ENCODE peak calls at places on chromosomes 4 and X, in six cellular contexts. P, Y, F, C, Q and B are unnamed samples.

GRCh38 chr4:183984561-183984960 is 79.5 kb downstream of the STOX2 start:
- DNase-seq in Y (no peak), F (no peak), Q (no peak), P (no peak), C (no peak), B (no peak)

GRCh38 chr4:166174717-166175510 is 301.9 kb downstream of the TLL1 start:
- DNase-seq in P (no peak), Q (peak; percentile 42), C (no peak), F (no peak), Y (no peak), B (no peak)

GRCh38 chr4:187019896-187020295 is 296.2 kb upstream of the FAT1 start:
- DNase-seq in C (peak; percentile 49), F (no peak), Q (no peak), Y (peak; percentile 36), P (no peak), B (no peak)

GRCh38 chrX:45070116-45071007 is 130.3 kb downstream of the DIPK2B start:
- DNase-seq in P (peak; percentile 58), Q (peak; percentile 42), F (no peak), C (no peak), Y (no peak), B (peak; percentile 67)

GRCh38 chrX:131650637-131651410 is 107.0 kb downstream of the OR13H1 start:
- DNase-seq in P (no peak), Y (no peak), F (no peak), C (no peak), Q (no peak), B (no peak)

GRCh38 chr4:149589826-149590225 is 225.8 kb downstream of the IQCM start:
- DNase-seq in Q (no peak), C (no peak), Y (no peak), F (no peak), P (no peak), B (no peak)

GRCh38 chrX:39832211-39832610 is 265.5 kb downstream of the BCOR start:
- DNase-seq in Y (no peak), P (no peak), C (no peak), F (no peak), Q (no peak), B (no peak)

GRCh38 chr4:120994521-120994920 is 72.0 kb upstream of the PRDM5 start:
- DNase-seq in P (no peak), Y (no peak), F (no peak), C (no peak), Q (no peak), B (no peak)

GRCh38 chr4:98232202-98232601 is 29.0 kb upstream of the RAP1GDS1 start:
- DNase-seq in Y (no peak), Q (peak; percentile 38), C (no peak), P (no peak), F (no peak), B (peak; percentile 30)

GRCh38 chr4:78218260-78218659 is 161.1 kb downstream of the FRAS1 start:
- DNase-seq in P (no peak), C (no peak), Y (no peak), Q (no peak), F (no peak), B (no peak)

GRCh38 chrX:135505356-135505755 is 15.1 kb upstream of the INTS6L start:
- DNase-seq in Q (no peak), C (no peak), P (no peak), Y (no peak), F (no peak), B (peak; percentile 21)

GRCh38 chrX:128975716-128976115 is 547.6 kb downstream of the SMARCA1 start:
- DNase-seq in Q (peak; percentile 0), F (peak; percentile 51), P (peak; percentile 45), C (peak; percentile 83), Y (peak; percentile 80), B (no peak)

GRCh38 chr4:3820806-3821579 is 54.8 kb downstream of the ADRA2C start:
- DNase-seq in P (no peak), Y (no peak), F (no peak), C (no peak), Q (no peak), B (no peak)

GRCh38 chr4:169142390-169142789 is 128.4 kb downstream of the SH3RF1 start:
- DNase-seq in F (no peak), Y (no peak), P (no peak), Q (no peak), C (no peak), B (peak; percentile 53)

GRCh38 chr4:53622739-53623151 is 31.5 kb upstream of the LNX1 start:
- DNase-seq in C (no peak), Y (no peak), Q (peak; percentile 87), P (peak; percentile 95), F (no peak), B (peak; percentile 89)

GRCh38 chrX:107470971-107471370 is 21.5 kb downstream of the FRMPD3 start:
- DNase-seq in Q (no peak), C (no peak), P (no peak), F (no peak), Y (peak; percentile 60), B (no peak)

GRCh38 chr4:145168578-145169187 is 11.7 kb downstream of the OTUD4 start:
- DNase-seq in C (no peak), P (no peak), Q (no peak), F (no peak), Y (no peak), B (no peak)
- H3K14ac ChIP-seq in C (no peak overlapping the region), P (no peak overlapping the region), Q (no peak overlapping the region), F (no peak overlapping the region), Y (no peak overlapping the region), B (no peak overlapping the region)

DNA sequence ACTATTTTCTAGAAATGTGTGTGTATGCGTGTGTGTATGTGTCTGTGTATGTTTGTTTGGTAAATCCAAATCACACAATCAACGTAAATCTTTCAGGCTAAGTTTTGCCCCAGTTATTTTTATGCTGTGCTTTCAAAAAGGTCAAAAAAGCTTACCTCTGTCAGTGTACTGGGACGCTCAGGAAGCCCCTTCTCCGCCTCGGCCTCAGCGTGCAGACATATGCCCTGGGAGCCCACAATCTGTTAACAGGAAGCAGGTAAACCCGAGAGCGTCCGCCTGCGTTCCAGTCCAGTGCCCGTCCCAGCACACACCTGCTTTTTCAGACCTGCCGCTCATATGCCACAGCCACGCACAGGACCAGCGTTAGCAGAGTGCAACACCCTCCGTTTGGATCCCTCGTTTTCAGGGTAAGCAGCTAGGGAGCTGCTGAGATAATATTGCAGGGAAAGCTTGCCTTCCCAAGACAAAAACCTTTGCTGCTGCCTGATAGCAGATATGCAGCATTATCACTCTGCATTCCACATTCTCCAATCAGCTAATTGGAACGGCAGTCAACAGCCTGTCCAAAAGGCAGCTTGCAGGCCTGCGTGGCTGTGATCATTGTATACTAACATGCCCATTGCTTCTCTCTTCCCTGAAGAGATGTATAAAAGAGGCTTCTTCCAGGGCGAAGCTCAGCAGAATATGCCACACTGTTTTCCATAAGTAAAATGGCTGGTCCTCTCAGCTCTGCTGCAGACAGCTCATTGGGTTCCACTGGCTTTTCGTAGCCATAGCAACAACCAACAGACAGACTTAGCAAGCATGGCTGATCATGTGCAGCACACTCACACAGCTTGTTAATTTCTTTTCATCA is at the start of gene SORBS2:
- DNase-seq in C (no peak), Q (peak; percentile 41), F (no peak), Y (no peak), P (peak; percentile 15), B (peak; percentile 25)
- H3K14ac ChIP-seq in C (no peak within 1 kb of the TSS), Q (no peak within 1 kb of the TSS), F (no peak within 1 kb of the TSS), Y (peak within 1 kb of the TSS; percentile 52), P (no peak within 1 kb of the TSS), B (no peak within 1 kb of the TSS)

GRCh38 chrX:7448123-7448522 is 300.2 kb upstream of the PUDP start:
- DNase-seq in P (no peak), F (no peak), Q (no peak), C (no peak), Y (no peak), B (no peak)
- H3K14ac ChIP-seq in P (no peak overlapping the region), F (no peak overlapping the region), Q (no peak overlapping the region), C (no peak overlapping the region), Y (no peak overlapping the region), B (no peak overlapping the region)

GRCh38 chrX:64427281-64427680 is 32.0 kb upstream of the MTMR8 start:
- DNase-seq in Q (no peak), C (no peak), P (no peak), F (no peak), Y (no peak), B (no peak)

GRCh38 chrX:64427787-64428186 is 32.5 kb upstream of the MTMR8 start:
- DNase-seq in Q (no peak), Y (no peak), P (no peak), F (no peak), C (no peak), B (no peak)

DNA sequence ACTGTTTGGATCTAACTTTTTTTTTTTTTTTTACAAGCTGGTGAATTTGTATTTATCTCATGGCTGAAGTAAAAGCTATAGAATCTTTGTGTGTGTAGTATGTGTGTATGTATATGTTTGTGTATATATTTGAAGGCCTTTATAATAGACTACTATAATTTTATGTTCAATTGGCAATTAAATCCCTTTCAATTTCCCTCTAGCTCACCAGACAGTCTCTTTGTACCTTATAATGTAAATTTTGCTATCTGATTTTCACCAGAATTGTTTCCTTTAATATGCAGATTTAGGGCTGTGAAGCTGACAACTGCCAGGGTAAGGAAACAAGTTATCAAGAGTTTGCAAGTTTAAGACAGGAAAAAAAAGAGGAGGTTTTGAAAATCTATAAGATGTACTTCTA is 33.1 kb upstream of the MTMR8 start:
- DNase-seq in C (no peak), Y (no peak), P (no peak), F (no peak), Q (no peak), B (no peak)
- H3K14ac ChIP-seq in C (no peak overlapping the region), Y (no peak overlapping the region), P (no peak overlapping the region), F (no peak overlapping the region), Q (no peak overlapping the region), B (no peak overlapping the region)

DNA sequence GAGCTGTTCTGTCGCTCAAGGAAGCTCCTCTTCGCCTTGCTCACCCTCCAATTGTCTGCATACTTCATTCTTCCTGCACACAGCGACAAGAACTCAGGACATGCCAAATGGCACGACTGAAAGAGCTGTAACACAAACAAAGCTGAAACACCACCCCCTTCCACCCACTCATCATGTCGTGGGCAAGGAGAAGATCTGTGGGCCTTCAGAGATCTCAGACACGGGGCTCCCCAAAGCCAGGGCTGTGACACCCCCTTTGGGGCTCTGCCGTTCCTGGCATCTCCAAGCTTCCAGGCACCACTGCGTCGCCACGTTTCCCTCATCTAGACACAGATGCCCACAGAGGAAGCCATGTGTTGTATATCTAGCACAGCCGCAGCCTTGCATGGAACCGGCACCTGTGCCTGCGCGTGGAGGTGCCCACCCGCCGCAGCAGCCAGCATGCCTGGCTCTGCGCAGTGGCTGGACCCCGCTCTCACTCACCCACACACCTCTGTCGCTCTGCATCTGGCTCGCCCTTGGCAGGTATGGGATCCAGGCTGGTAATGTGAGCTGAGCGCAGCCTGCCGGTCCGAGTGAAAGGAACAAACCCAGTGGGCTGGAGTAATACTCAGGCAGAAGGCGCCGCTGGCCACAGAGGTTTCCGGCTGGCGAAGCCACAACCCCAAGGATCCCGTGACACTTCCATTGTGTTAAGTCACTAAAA is 676.4 kb upstream of the INTU start:
- DNase-seq in P (no peak), Q (no peak), F (no peak), C (no peak), Y (peak; percentile 31), B (no peak)
- H3K14ac ChIP-seq in P (no peak overlapping the region), Q (no peak overlapping the region), F (no peak overlapping the region), C (no peak overlapping the region), Y (no peak overlapping the region), B (no peak overlapping the region)